ENCODE peak calls at places on chromosomes 16 and 17, in nine cellular contexts. One of them, this sample, is unnamed.

GRCh38 chr17:21283482-21284318 is 811 bp upstream of the MAP2K3 start:
- DNase-seq in endothelial cell: no peak
- DNase-seq in H7: peak
- DNase-seq in HFF-Myc: no peak
- DNase-seq in A673: no peak
- DNase-seq in HAP-1: no peak
- DNase-seq in GM23248: peak
- DNase-seq in fibroblast of the conjunctiva: no peak
- DNase-seq in head of caudate nucleus: no peak
- DNase-seq in this sample: no peak

GRCh38 chr17:61574542-61575351 is 16.3 kb downstream of the NACA2 start:
- DNase-seq in head of caudate nucleus: peak
- DNase-seq in HAP-1: peak
- DNase-seq in GM23248: peak
- DNase-seq in H7: peak
- DNase-seq in endothelial cell: peak
- DNase-seq in fibroblast of the conjunctiva: peak
- DNase-seq in HFF-Myc: peak
- DNase-seq in A673: peak
- DNase-seq in this sample: peak

GRCh38 chr17:82041139-82041814 is 3.8 kb upstream of the DCXR start:
- DNase-seq in GM23248: peak
- DNase-seq in head of caudate nucleus: no peak
- DNase-seq in HAP-1: peak
- DNase-seq in H7: no peak
- DNase-seq in endothelial cell: no peak
- DNase-seq in HFF-Myc: no peak
- DNase-seq in fibroblast of the conjunctiva: no peak
- DNase-seq in A673: no peak
- DNase-seq in this sample: no peak

GRCh38 chr16:11111891-11112634 is 143.9 kb downstream of the SOCS1 start:
- DNase-seq in endothelial cell: no peak
- DNase-seq in H7: no peak
- DNase-seq in GM23248: no peak
- DNase-seq in HAP-1: no peak
- DNase-seq in HFF-Myc: no peak
- DNase-seq in A673: no peak
- DNase-seq in head of caudate nucleus: no peak
- DNase-seq in fibroblast of the conjunctiva: no peak
- DNase-seq in this sample: no peak

GRCh38 chr16:5516115-5516514 is 418.5 kb upstream of the EEF2KMT start:
- DNase-seq in H7: no peak
- DNase-seq in fibroblast of the conjunctiva: no peak
- DNase-seq in head of caudate nucleus: no peak
- DNase-seq in GM23248: no peak
- DNase-seq in A673: peak
- DNase-seq in endothelial cell: no peak
- DNase-seq in HAP-1: no peak
- DNase-seq in HFF-Myc: no peak
- DNase-seq in this sample: no peak

GRCh38 chr16:50393461-50394214 is 24.9 kb upstream of the BRD7 start:
- DNase-seq in HAP-1: no peak
- DNase-seq in GM23248: no peak
- DNase-seq in fibroblast of the conjunctiva: no peak
- DNase-seq in A673: no peak
- DNase-seq in HFF-Myc: no peak
- DNase-seq in H7: no peak
- DNase-seq in head of caudate nucleus: no peak
- DNase-seq in endothelial cell: no peak
- DNase-seq in this sample: no peak

GRCh38 chr17:49646391-49647255 is 31.3 kb downstream of the SPOP start:
- DNase-seq in H7: no peak
- DNase-seq in fibroblast of the conjunctiva: peak
- DNase-seq in HFF-Myc: peak
- DNase-seq in HAP-1: no peak
- DNase-seq in head of caudate nucleus: no peak
- DNase-seq in endothelial cell: no peak
- DNase-seq in GM23248: peak
- DNase-seq in A673: peak
- DNase-seq in this sample: no peak

GRCh38 chr16:75628351-75628750 is 5.3 kb upstream of the ADAT1 start:
- DNase-seq in H7: no peak
- DNase-seq in HAP-1: no peak
- DNase-seq in HFF-Myc: no peak
- DNase-seq in fibroblast of the conjunctiva: no peak
- DNase-seq in head of caudate nucleus: no peak
- DNase-seq in GM23248: no peak
- DNase-seq in A673: no peak
- DNase-seq in endothelial cell: peak
- DNase-seq in this sample: no peak

GRCh38 chr16:56221995-56222394 is 30.7 kb downstream of the GNAO1 start:
- DNase-seq in endothelial cell: no peak
- DNase-seq in fibroblast of the conjunctiva: no peak
- DNase-seq in A673: no peak
- DNase-seq in H7: no peak
- DNase-seq in HFF-Myc: no peak
- DNase-seq in GM23248: no peak
- DNase-seq in HAP-1: no peak
- DNase-seq in head of caudate nucleus: peak
- DNase-seq in this sample: no peak

GRCh38 chr16:80577485-80578280 is 36.9 kb downstream of the DYNLRB2 start:
- DNase-seq in HFF-Myc: no peak
- DNase-seq in endothelial cell: no peak
- DNase-seq in fibroblast of the conjunctiva: no peak
- DNase-seq in GM23248: no peak
- DNase-seq in A673: no peak
- DNase-seq in H7: no peak
- DNase-seq in HAP-1: no peak
- DNase-seq in head of caudate nucleus: no peak
- DNase-seq in this sample: peak

GRCh38 chr16:24771779-24772157 is 42.3 kb downstream of the TNRC6A start:
- DNase-seq in fibroblast of the conjunctiva: no peak
- DNase-seq in endothelial cell: no peak
- DNase-seq in head of caudate nucleus: no peak
- DNase-seq in HFF-Myc: no peak
- DNase-seq in GM23248: peak
- DNase-seq in H7: no peak
- DNase-seq in A673: no peak
- DNase-seq in HAP-1: no peak
- DNase-seq in this sample: no peak

GRCh38 chr16:13234999-13235398 is 333.6 kb downstream of the SHISA9 start:
- DNase-seq in HAP-1: no peak
- DNase-seq in head of caudate nucleus: no peak
- DNase-seq in fibroblast of the conjunctiva: no peak
- DNase-seq in GM23248: no peak
- DNase-seq in HFF-Myc: no peak
- DNase-seq in A673: no peak
- DNase-seq in H7: no peak
- DNase-seq in endothelial cell: no peak
- DNase-seq in this sample: no peak

GRCh38 chr17:34716291-34716690 is 136.9 kb downstream of the TMEM132E start:
- DNase-seq in HFF-Myc: no peak
- DNase-seq in fibroblast of the conjunctiva: no peak
- DNase-seq in head of caudate nucleus: no peak
- DNase-seq in HAP-1: no peak
- DNase-seq in H7: no peak
- DNase-seq in GM23248: no peak
- DNase-seq in endothelial cell: no peak
- DNase-seq in A673: no peak
- DNase-seq in this sample: no peak

GRCh38 chr16:89244754-89245153 is 27.3 kb downstream of the ZNF778 start:
- DNase-seq in HFF-Myc: no peak
- DNase-seq in fibroblast of the conjunctiva: no peak
- DNase-seq in H7: no peak
- DNase-seq in head of caudate nucleus: no peak
- DNase-seq in endothelial cell: no peak
- DNase-seq in HAP-1: no peak
- DNase-seq in GM23248: no peak
- DNase-seq in A673: no peak
- DNase-seq in this sample: no peak

GRCh38 chr17:53496356-53496755 is 326.4 kb upstream of the KIF2B start:
- DNase-seq in head of caudate nucleus: no peak
- DNase-seq in H7: no peak
- DNase-seq in HFF-Myc: no peak
- DNase-seq in endothelial cell: no peak
- DNase-seq in fibroblast of the conjunctiva: no peak
- DNase-seq in HAP-1: no peak
- DNase-seq in A673: no peak
- DNase-seq in GM23248: no peak
- DNase-seq in this sample: no peak

GRCh38 chr17:46770818-46771600 is 47.5 kb downstream of the WNT3 start:
- DNase-seq in GM23248: peak
- DNase-seq in endothelial cell: peak
- DNase-seq in HFF-Myc: no peak
- DNase-seq in A673: peak
- DNase-seq in fibroblast of the conjunctiva: no peak
- DNase-seq in H7: peak
- DNase-seq in head of caudate nucleus: no peak
- DNase-seq in HAP-1: no peak
- DNase-seq in this sample: peak

GRCh38 chr17:29905086-29905878 is 24.7 kb downstream of the SSH2 start:
- DNase-seq in head of caudate nucleus: no peak
- DNase-seq in fibroblast of the conjunctiva: no peak
- DNase-seq in HAP-1: no peak
- DNase-seq in HFF-Myc: no peak
- DNase-seq in GM23248: no peak
- DNase-seq in A673: no peak
- DNase-seq in endothelial cell: no peak
- DNase-seq in H7: peak
- DNase-seq in this sample: no peak

GRCh38 chr16:68382296-68382718 is 66.0 kb downstream of the SMPD3 start:
- DNase-seq in endothelial cell: peak
- DNase-seq in H7: peak
- DNase-seq in GM23248: no peak
- DNase-seq in head of caudate nucleus: no peak
- DNase-seq in HFF-Myc: no peak
- DNase-seq in fibroblast of the conjunctiva: no peak
- DNase-seq in HAP-1: no peak
- DNase-seq in A673: peak
- DNase-seq in this sample: peak

GRCh38 chr17:75806822-75807500 is 22.4 kb downstream of the UNK start:
- DNase-seq in HFF-Myc: no peak
- DNase-seq in endothelial cell: no peak
- DNase-seq in A673: no peak
- DNase-seq in H7: no peak
- DNase-seq in GM23248: no peak
- DNase-seq in HAP-1: no peak
- DNase-seq in fibroblast of the conjunctiva: no peak
- DNase-seq in head of caudate nucleus: no peak
- DNase-seq in this sample: no peak

GRCh38 chr17:49108318-49108717 is 24.3 kb upstream of the B4GALNT2 start:
- DNase-seq in HFF-Myc: no peak
- DNase-seq in head of caudate nucleus: no peak
- DNase-seq in fibroblast of the conjunctiva: peak
- DNase-seq in H7: no peak
- DNase-seq in endothelial cell: no peak
- DNase-seq in A673: peak
- DNase-seq in HAP-1: no peak
- DNase-seq in GM23248: peak
- DNase-seq in this sample: no peak

GRCh38 chr17:67759355-67760171 is 41.8 kb downstream of the NOL11 start:
- DNase-seq in H7: no peak
- DNase-seq in endothelial cell: no peak
- DNase-seq in HFF-Myc: peak
- DNase-seq in HAP-1: no peak
- DNase-seq in fibroblast of the conjunctiva: peak
- DNase-seq in head of caudate nucleus: no peak
- DNase-seq in A673: no peak
- DNase-seq in GM23248: peak
- DNase-seq in this sample: no peak

GRCh38 chr17:50564916-50565315 is 4.4 kb downstream of the CACNA1G start:
- DNase-seq in HFF-Myc: peak
- DNase-seq in endothelial cell: no peak
- DNase-seq in head of caudate nucleus: peak
- DNase-seq in GM23248: peak
- DNase-seq in fibroblast of the conjunctiva: peak
- DNase-seq in A673: peak
- DNase-seq in HAP-1: no peak
- DNase-seq in H7: no peak
- DNase-seq in this sample: no peak

GRCh38 chr17:63437287-63438091 is 8.6 kb downstream of the CYB561 start:
- DNase-seq in HFF-Myc: no peak
- DNase-seq in head of caudate nucleus: peak
- DNase-seq in H7: peak
- DNase-seq in A673: no peak
- DNase-seq in HAP-1: no peak
- DNase-seq in fibroblast of the conjunctiva: no peak
- DNase-seq in endothelial cell: no peak
- DNase-seq in GM23248: peak
- DNase-seq in this sample: no peak

GRCh38 chr16:59324462-59324861 is 590.3 kb upstream of the GOT2 start:
- DNase-seq in endothelial cell: no peak
- DNase-seq in A673: no peak
- DNase-seq in fibroblast of the conjunctiva: no peak
- DNase-seq in GM23248: no peak
- DNase-seq in H7: no peak
- DNase-seq in HFF-Myc: no peak
- DNase-seq in HAP-1: no peak
- DNase-seq in head of caudate nucleus: no peak
- DNase-seq in this sample: no peak

GRCh38 chr17:50260501-50260911 is 13.8 kb upstream of the TMEM92 start:
- DNase-seq in fibroblast of the conjunctiva: no peak
- DNase-seq in HFF-Myc: no peak
- DNase-seq in head of caudate nucleus: no peak
- DNase-seq in GM23248: no peak
- DNase-seq in A673: no peak
- DNase-seq in H7: peak
- DNase-seq in HAP-1: no peak
- DNase-seq in endothelial cell: no peak
- DNase-seq in this sample: no peak

GRCh38 chr17:59901604-59902003 is 8.7 kb downstream of the RPS6KB1 start:
- DNase-seq in head of caudate nucleus: no peak
- DNase-seq in HFF-Myc: no peak
- DNase-seq in HAP-1: no peak
- DNase-seq in fibroblast of the conjunctiva: no peak
- DNase-seq in A673: no peak
- DNase-seq in endothelial cell: no peak
- DNase-seq in GM23248: no peak
- DNase-seq in H7: no peak
- DNase-seq in this sample: no peak

GRCh38 chr17:55734128-55734781 is 11.6 kb upstream of the TMEM100 start:
- DNase-seq in HAP-1: no peak
- DNase-seq in HFF-Myc: no peak
- DNase-seq in A673: peak
- DNase-seq in fibroblast of the conjunctiva: no peak
- DNase-seq in GM23248: peak
- DNase-seq in endothelial cell: no peak
- DNase-seq in H7: peak
- DNase-seq in head of caudate nucleus: no peak
- DNase-seq in this sample: no peak

GRCh38 chr16:11735801-11736200 is 6.9 kb downstream of the TXNDC11 start:
- DNase-seq in H7: no peak
- DNase-seq in endothelial cell: no peak
- DNase-seq in head of caudate nucleus: no peak
- DNase-seq in HAP-1: no peak
- DNase-seq in A673: no peak
- DNase-seq in fibroblast of the conjunctiva: no peak
- DNase-seq in HFF-Myc: no peak
- DNase-seq in GM23248: no peak
- DNase-seq in this sample: no peak

GRCh38 chr17:82389379-82389778 is 17.8 kb downstream of the UTS2R start:
- DNase-seq in endothelial cell: no peak
- DNase-seq in head of caudate nucleus: no peak
- DNase-seq in HAP-1: no peak
- DNase-seq in H7: no peak
- DNase-seq in A673: no peak
- DNase-seq in GM23248: no peak
- DNase-seq in fibroblast of the conjunctiva: no peak
- DNase-seq in HFF-Myc: no peak
- DNase-seq in this sample: no peak